ENCODE peak calls at places on chromosomes 12 and 14, in four cellular contexts. N, J, P and E are unnamed samples.

GRCh38 chr12:66491812-66492361 is 187.0 kb downstream of the GRIP1 start:
- DNase-seq in N (no peak), P (no peak), J (no peak), E (no peak)

GRCh38 chr12:43208627-43209026 is 343.4 kb downstream of the ADAMTS20 start:
- DNase-seq in J (no peak), N (no peak), P (no peak), E (no peak)

GRCh38 chr12:124519741-124520140 is 47.7 kb downstream of the NCOR2 start:
- DNase-seq in N (no peak), J (no peak), P (no peak), E (no peak)

GRCh38 chr12:48824112-48824511 is 5.8 kb downstream of the CACNB3 start:
- DNase-seq in J (no peak), P (no peak), N (no peak), E (no peak)

GRCh38 chr12:29103539-29103974 is 45.5 kb upstream of the FAR2 start:
- DNase-seq in J (no peak), N (no peak), P (no peak), E (no peak)

GRCh38 chr14:23633160-23633701 is 2.9 kb upstream of the DHRS2 start:
- DNase-seq in P (peak), N (no peak), J (no peak), E (no peak)

GRCh38 chr12:59820594-59821011 is 224.8 kb downstream of the SLC16A7 start:
- DNase-seq in N (no peak), J (no peak), P (no peak), E (peak)

GRCh38 chr12:47808574-47809380 is 10.9 kb downstream of the HDAC7 start:
- DNase-seq in J (no peak), N (no peak), P (no peak), E (no peak)

GRCh38 chr12:108356902-108357806 is 18.0 kb upstream of the CMKLR1 start:
- DNase-seq in P (no peak), N (no peak), J (no peak), E (no peak)

GRCh38 chr14:51908086-51908485 is 47.7 kb downstream of the GNG2 start:
- DNase-seq in P (no peak), N (no peak), J (no peak), E (no peak)

GRCh38 chr14:66701813-66702212 is 193.9 kb downstream of the GPHN start:
- DNase-seq in J (no peak), N (no peak), P (no peak), E (no peak)

GRCh38 chr12:79531547-79531946 is 159.2 kb downstream of the PAWR start:
- DNase-seq in N (peak), J (no peak), P (no peak), E (no peak)

GRCh38 chr14:104368751-104369100 is 210.8 kb upstream of the C14orf180 start:
- DNase-seq in N (no peak), P (no peak), J (no peak), E (no peak)

GRCh38 chr14:97603201-97603600 is 806.0 kb downstream of the VRK1 start:
- DNase-seq in P (no peak), N (no peak), J (no peak), E (no peak)

GRCh38 chr12:130070017-130070653 is 92.1 kb upstream of the FZD10 start:
- DNase-seq in N (peak), J (no peak), P (peak), E (no peak)

GRCh38 chr14:97369901-97370300 is 572.7 kb downstream of the VRK1 start:
- DNase-seq in P (no peak), N (no peak), J (no peak), E (no peak)

GRCh38 chr12:59055204-59055839 is 135.0 kb upstream of the LRIG3 start:
- DNase-seq in P (no peak), J (no peak), N (peak), E (no peak)

GRCh38 chr12:6039894-6040601 is 84.4 kb downstream of the VWF start:
- DNase-seq in J (no peak), P (peak), N (peak), E (no peak)

GRCh38 chr12:42234970-42235369 is 3.1 kb downstream of the YAF2 start:
- DNase-seq in N (no peak), J (no peak), P (no peak), E (no peak)

GRCh38 chr12:34390171-34390841 is 368.0 kb downstream of the ALG10 start:
- DNase-seq in P (no peak), J (no peak), N (no peak), E (no peak)

GRCh38 chr12:85029456-85029855 is 6.6 kb downstream of the TSPAN19 start:
- DNase-seq in J (no peak), P (no peak), N (peak), E (no peak)

GRCh38 chr14:68937790-68938514 is 41.1 kb downstream of the ACTN1 start:
- DNase-seq in J (peak), N (peak), P (peak), E (no peak)

GRCh38 chr12:128613821-128614220 is 209.9 kb downstream of the SLC15A4 start:
- DNase-seq in J (no peak), P (no peak), N (peak), E (no peak)

GRCh38 chr12:105031061-105031807 is 45.1 kb downstream of the NOPCHAP1 start:
- DNase-seq in N (no peak), J (no peak), P (no peak), E (no peak)

GRCh38 chr12:87812711-87813110 is 216.5 kb downstream of the C12orf50 start:
- DNase-seq in P (no peak), N (no peak), J (no peak), E (no peak)

GRCh38 chr12:82510386-82510785 is 152.1 kb downstream of the METTL25 start:
- DNase-seq in P (no peak), J (no peak), N (no peak), E (no peak)

GRCh38 chr12:126243814-126244213 is 1178.6 kb downstream of the AACS start:
- DNase-seq in N (no peak), J (no peak), P (no peak), E (no peak)

GRCh38 chr14:79708991-79709390 is 502.3 kb downstream of the DIO2 start:
- DNase-seq in J (no peak), P (no peak), N (peak), E (no peak)

GRCh38 chr12:122834921-122835692 is at the start of gene HIP1R:
- DNase-seq in N (peak), J (no peak), P (peak), E (no peak)
- H3K4me3 ChIP-seq in N (peak), J (peak), P (peak), E (peak)

GRCh38 chr14:77086017-77086727 is 11.9 kb upstream of the CIPC start:
- DNase-seq in N (peak), J (no peak), P (no peak), E (no peak)

GRCh38 chr14:77086951-77087350 is 11.1 kb upstream of the CIPC start:
- DNase-seq in P (no peak), J (no peak), N (no peak), E (no peak)

GRCh38 chr14:77087631-77088030 is 10.4 kb upstream of the CIPC start:
- DNase-seq in P (no peak), J (no peak), N (no peak), E (no peak)

GRCh38 chr14:77088219-77088618 is 9.8 kb upstream of the CIPC start:
- DNase-seq in J (no peak), N (no peak), P (no peak), E (no peak)

GRCh38 chr14:77088645-77089044 is 9.4 kb upstream of the CIPC start:
- DNase-seq in P (no peak), N (no peak), J (no peak), E (no peak)
- H3K4me3 ChIP-seq in P (no peak), N (no peak), J (no peak), E (no peak)

GRCh38 chr12:27081668-27082091 is 698 bp downstream of the C12orf71 start:
- DNase-seq in P (no peak), N (peak), J (no peak), E (no peak)

GRCh38 chr12:27076468-27076867 is 5.9 kb downstream of the C12orf71 start:
- DNase-seq in P (no peak), J (no peak), N (no peak), E (no peak)

GRCh38 chr12:27076930-27077329 is 5.4 kb downstream of the C12orf71 start:
- DNase-seq in P (no peak), J (no peak), N (no peak), E (no peak)

DNA sequence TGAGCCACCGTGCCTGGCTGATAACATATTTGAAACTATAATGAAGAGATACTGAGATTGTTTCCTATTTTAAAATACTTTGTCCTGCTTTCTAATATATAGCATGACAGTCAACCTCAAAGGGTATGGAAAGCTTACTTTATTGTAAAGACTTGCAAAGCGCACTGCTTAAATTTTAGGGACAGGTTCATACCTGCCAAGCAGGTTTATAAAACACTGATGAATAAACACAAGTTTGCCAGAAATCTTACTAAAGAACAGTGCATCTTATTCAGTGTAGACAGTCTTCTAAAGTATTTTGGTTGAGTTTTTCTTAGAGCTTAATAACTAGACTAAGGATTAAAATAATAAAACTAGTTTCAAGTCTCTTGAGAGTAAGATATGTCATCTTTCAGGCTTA is 4.8 kb downstream of the C12orf71 start:
- DNase-seq in N (no peak), P (no peak), J (no peak), E (no peak)
- H3K4me3 ChIP-seq in N (no peak), P (no peak), J (no peak), E (no peak)

GRCh38 chr14:50045039-50045711 is 71.2 kb downstream of the VCPKMT start:
- DNase-seq in N (peak), P (peak), J (peak), E (peak)
- H3K4me3 ChIP-seq in N (no peak), P (no peak), J (no peak), E (no peak)

GRCh38 chr12:2959508-2960431 is 573 bp downstream of the TEAD4 start:
- DNase-seq in J (no peak), P (peak), N (peak), E (no peak)

GRCh38 chr12:2959194-2959507 is at the start of gene TEAD4:
- DNase-seq in P (peak), N (peak), J (no peak), E (no peak)

GRCh38 chr12:2955888-2956287 is 3.3 kb upstream of the TEAD4 start:
- DNase-seq in N (no peak), P (no peak), J (no peak), E (no peak)

GRCh38 chr12:2958432-2959193 is 584 bp upstream of the TEAD4 start:
- DNase-seq in P (peak), J (no peak), N (peak), E (no peak)

GRCh38 chr12:2957816-2958431 is 1.3 kb upstream of the TEAD4 start:
- DNase-seq in N (no peak), P (no peak), J (no peak), E (no peak)
- H3K4me3 ChIP-seq in N (peak), P (peak), J (no peak), E (peak)

DNA sequence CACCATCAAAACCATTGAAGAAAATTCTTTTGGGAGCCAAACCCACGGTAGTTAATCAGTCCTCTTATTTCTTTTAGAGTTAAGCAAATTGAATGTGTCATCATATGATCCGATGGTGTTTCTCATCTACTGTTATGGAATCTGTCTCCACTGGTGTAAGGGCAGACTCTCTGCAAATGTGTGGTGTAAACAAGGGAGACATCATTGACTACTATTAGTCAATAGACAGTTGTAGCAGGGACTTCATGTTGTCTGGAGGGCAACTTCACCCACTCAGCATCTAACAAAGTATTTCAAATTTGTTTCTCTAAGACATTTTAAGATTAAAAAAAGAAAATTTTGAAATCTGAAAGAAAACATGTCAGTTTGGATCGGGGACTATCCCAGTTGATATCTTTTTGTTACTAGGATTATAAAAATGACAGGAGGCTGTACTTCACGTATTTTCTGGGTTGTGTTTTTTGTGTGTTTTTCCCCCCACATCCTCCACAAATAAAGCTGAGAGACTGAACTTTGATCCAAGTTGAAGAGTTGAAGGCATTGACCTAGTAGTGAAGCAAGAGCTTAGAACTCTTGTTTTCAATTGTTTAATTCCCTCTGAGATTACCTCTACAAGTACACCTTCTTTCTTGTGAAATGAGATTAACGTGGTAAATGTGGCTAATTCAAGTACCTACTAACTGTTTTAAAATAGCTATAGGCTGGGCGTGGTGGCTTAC is 4.0 kb downstream of the GOLGA5 start:
- DNase-seq in N (no peak), J (no peak), P (no peak), E (no peak)
- H3K4me3 ChIP-seq in N (no peak), J (no peak), P (no peak), E (no peak)

DNA sequence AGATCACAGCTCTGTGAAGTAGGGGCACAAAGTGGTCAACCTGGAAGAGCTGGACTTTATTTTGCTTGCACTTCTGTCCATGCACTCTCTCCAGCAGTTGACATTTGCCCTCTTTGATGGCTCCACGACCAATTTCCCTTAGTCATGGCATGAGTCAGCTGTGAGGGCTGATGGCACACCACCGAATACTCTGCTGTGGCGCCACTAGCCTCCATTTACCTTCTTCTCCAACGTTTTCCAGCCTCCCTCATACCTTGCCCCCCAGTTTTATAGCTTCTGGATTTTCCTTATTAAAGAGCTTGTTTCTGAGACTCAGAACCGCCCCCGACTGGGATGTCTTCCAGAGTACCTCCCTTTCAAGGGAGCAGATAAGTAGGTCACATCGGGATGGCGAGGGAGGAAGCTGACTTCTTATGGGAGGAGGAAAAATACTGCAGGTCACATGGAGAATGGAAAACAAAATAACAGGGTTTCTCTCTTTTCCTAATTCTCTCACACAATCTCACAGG is 17.6 kb downstream of the NINJ2 start:
- DNase-seq in N (peak), P (no peak), J (no peak), E (no peak)
- H3K4me3 ChIP-seq in N (no peak), P (no peak), J (no peak), E (no peak)

GRCh38 chr12:254912-255311 is 7.7 kb downstream of the SLC6A13 start:
- DNase-seq in N (no peak), J (no peak), P (no peak), E (no peak)
- H3K4me3 ChIP-seq in N (no peak), J (no peak), P (no peak), E (no peak)